ENCODE peak calls at places on chromosomes 1 and 21, in five cellular contexts. I is GM12878, B is K562, F is SK-N-SH, A is HepG2. H is an unnamed sample.

GRCh38 chr1:218553197-218553596 is 208.1 kb downstream of the TGFB2 start:
- DNase-seq in I (no peak), B (peak), F (no peak), A (no peak), H (no peak)

GRCh38 chr1:228830954-228831481 is 95.7 kb downstream of the RHOU start:
- DNase-seq in I (peak), B (no peak), F (no peak), A (peak), H (peak)

GRCh38 chr1:7549693-7550161 is 221.4 kb upstream of the VAMP3 start:
- DNase-seq in I (no peak), B (no peak), F (no peak), A (no peak), H (no peak)

GRCh38 chr1:72606216-72606615 is 323.9 kb upstream of the NEGR1 start:
- DNase-seq in I (no peak), B (no peak), F (no peak), A (no peak), H (no peak)

GRCh38 chr1:173097001-173097400 is 46.3 kb upstream of the TNFSF18 start:
- DNase-seq in I (no peak), B (no peak), F (no peak), A (no peak), H (no peak)

GRCh38 chr1:95916616-95917015 is 682.6 kb downstream of the RWDD3 start:
- DNase-seq in I (no peak), B (no peak), F (no peak), A (no peak), H (no peak)

GRCh38 chr1:26239936-26240335 is 5.9 kb downstream of the CEP85 start:
- DNase-seq in I (no peak), B (no peak), F (no peak), A (no peak), H (no peak)

GRCh38 chr1:22143065-22143514 is at the start of gene WNT4:
- DNase-seq in I (no peak), B (peak), F (peak), A (no peak), H (no peak)

GRCh38 chr21:16579538-16579937 is 849.8 kb downstream of the USP25 start:
- DNase-seq in I (no peak), B (no peak), F (no peak), A (no peak), H (no peak)

GRCh38 chr1:119664057-119664456 is 16.0 kb upstream of the ZNF697 start:
- DNase-seq in I (no peak), B (no peak), F (no peak), A (no peak), H (no peak)

GRCh38 chr21:32096411-32096810 is 182.4 kb downstream of the MIS18A start:
- DNase-seq in I (no peak), B (peak), F (peak), A (peak), H (peak)

GRCh38 chr1:36115200-36115669 is 9.8 kb downstream of the COL8A2 start:
- DNase-seq in I (no peak), B (no peak), F (peak), A (no peak), H (no peak)

GRCh38 chr1:84782311-84782771 is 92.1 kb upstream of the SSX2IP start:
- DNase-seq in I (no peak), B (peak), F (peak), A (peak), H (peak)

GRCh38 chr1:24929091-24929875 is 793 bp downstream of the RUNX3 start:
- DNase-seq in I (no peak), B (no peak), F (peak), A (no peak), H (no peak)

GRCh38 chr1:66980745-66981367 is 56.1 kb downstream of the MIER1 start:
- DNase-seq in I (no peak), B (no peak), F (no peak), A (no peak), H (no peak)

GRCh38 chr21:43211085-43212071 is 42.6 kb downstream of the CRYAA start:
- DNase-seq in I (no peak), B (no peak), F (peak), A (peak), H (peak)

GRCh38 chr1:109844609-109845008 is 66.0 kb upstream of the CSF1 start:
- DNase-seq in I (no peak), B (no peak), F (no peak), A (no peak), H (no peak)
- TF ChIP-seq ZBTB33 in I (no peak), B (no peak), F (no peak), A (no peak), H (no peak)

GRCh38 chr1:3312894-3313578 is 141.4 kb upstream of the ARHGEF16 start:
- DNase-seq in I (no peak), B (peak), F (no peak), A (peak), H (peak)
- H3K4me2 ChIP-seq in I (no peak), B (peak), F (peak), A (no peak), H (peak)

DNA sequence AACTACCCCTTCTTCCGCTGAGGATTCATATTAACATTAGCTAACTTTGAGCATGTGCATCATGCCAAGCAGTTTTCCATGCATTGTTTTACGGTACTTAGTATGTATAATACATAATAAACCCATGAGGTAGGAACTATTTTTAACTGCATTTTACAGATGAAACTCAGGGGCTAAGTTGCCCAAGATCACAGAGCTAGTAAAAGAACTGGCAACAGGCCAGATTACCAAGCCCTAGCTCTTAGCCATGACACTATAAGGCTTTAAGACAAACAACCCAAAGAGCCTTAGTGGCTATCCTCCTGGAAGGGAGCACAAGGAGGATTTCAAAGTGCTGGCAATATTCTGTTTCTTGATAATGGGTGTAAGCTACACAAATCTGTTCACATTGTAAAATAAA is 6.1 kb downstream of the AK2 start:
- DNase-seq in I (no peak), B (no peak), F (no peak), A (no peak), H (no peak)
- TF ChIP-seq ZBTB33 in I (no peak), B (no peak), F (no peak), A (no peak), H (no peak)

GRCh38 chr1:28516518-28516956 is 10.7 kb downstream of the RCC1 start:
- DNase-seq in I (no peak), B (peak), F (no peak), A (no peak), H (no peak)
- H3K4me2 ChIP-seq in I (no peak), B (peak), F (no peak), A (no peak), H (peak)

GRCh38 chr1:113199718-113200455 is 126.9 kb downstream of the LRIG2 start:
- DNase-seq in I (no peak), B (peak), F (peak), A (no peak), H (no peak)
- TF ChIP-seq ZBTB33 in I (no peak), B (no peak), F (no peak), A (no peak), H (no peak)

DNA sequence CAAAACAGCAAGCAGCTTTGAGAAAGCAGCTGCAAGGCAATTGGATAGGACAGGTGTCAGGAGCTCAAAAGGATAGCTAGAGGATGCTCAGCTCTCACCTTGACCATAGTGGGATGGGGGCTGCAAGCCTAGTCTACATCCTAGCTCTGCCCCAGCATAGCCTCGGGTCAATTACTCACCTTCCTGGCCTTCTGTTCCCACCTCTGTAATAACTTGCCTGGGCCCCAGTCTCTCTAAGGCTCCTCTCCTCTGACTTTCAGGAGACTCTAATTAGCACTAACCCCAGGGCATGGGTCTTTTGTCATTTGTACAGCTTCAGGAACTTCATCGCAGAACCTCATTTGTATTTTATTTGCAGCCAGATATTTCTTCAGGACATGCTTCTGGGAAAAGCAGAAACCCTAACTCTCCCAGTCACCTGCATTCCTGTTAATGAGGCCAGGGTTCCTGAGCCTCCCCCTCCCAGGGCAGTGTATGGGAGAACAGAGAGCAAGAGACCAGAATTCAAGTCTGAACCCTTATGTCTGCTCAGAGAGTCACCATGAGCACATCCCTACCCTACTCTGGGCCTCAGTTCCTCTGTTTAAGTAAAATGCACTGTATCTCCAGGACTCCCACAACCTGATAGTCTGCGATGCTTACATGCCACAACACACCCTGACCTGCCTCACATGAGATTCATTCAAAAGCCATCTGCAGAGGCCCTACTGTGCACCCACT is 108.1 kb downstream of the MATN1 start:
- DNase-seq in I (no peak), B (no peak), F (no peak), A (no peak), H (no peak)
- H3K4me2 ChIP-seq in I (no peak), B (no peak), F (no peak), A (no peak), H (no peak)

GRCh38 chr1:114236517-114236916 is 82.8 kb upstream of the SYT6 start:
- DNase-seq in I (no peak), B (no peak), F (no peak), A (no peak), H (no peak)
- TF ChIP-seq ZBTB33 in I (no peak), B (no peak), F (no peak), A (no peak), H (no peak)

DNA sequence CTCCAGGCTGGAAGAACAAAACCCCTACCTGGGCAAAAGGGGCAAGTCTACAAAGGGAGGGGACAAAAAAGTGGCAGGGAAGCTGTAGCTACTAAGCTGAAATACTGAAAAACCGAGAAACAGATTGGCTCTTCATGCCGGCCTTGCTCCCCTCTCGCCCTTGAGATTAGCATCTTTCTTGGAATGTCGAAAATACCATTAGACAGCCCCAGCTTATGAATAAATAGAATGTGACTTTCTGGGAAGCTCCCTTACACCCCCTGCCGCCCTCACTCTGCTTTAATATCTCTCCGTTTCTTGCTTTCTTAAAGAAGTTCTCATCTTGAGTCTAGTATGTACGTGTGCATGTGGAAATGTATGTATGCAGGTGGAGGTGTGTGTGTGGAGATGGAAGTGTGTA is 14.1 kb downstream of the TRAF3IP3 start:
- DNase-seq in I (no peak), B (no peak), F (no peak), A (no peak), H (no peak)
- H3K4me2 ChIP-seq in I (peak), B (no peak), F (peak), A (no peak), H (no peak)

GRCh38 chr1:62271932-62272728 is 47.1 kb downstream of the KANK4 start:
- DNase-seq in I (peak), B (peak), F (peak), A (no peak), H (no peak)
- TF ChIP-seq ZBTB33 in I (no peak), B (no peak), F (no peak), A (no peak), H (no peak)

H was measured in HCT116.